ENCODE peak calls at places on chromosomes 7 and 10, in nine cellular contexts. A is Daoy; S is naive B cell; Q is kidney epithelial cell; F is neuronal stem cell; H is stimulated activated CD4-positive, alpha-beta T cell treated with anti-CD3 and anti-CD28 coated beads, Interleukin-1b, Interleukin-23, amount 100 ng/mL, for 4 hours; B is fibroblast of the aortic adventitia; U is activated CD4-positive, alpha-beta T cell treated with anti-CD3 and anti-CD28 coated beads, Interleukin-2, amount 50 U/mL, for 4 hours; I is GF-D8. V is an unnamed sample.

GRCh38 chr7:155984609-155985405 is 172.5 kb upstream of the SHH start:
- DNase-seq in A (peak; percentile 1), S (no peak), Q (no peak), F (no peak), H (no peak), B (no peak), U (no peak), I (no peak), V (no peak)

GRCh38 chr10:112842832-112843360 is 107.2 kb upstream of the TCF7L2 start:
- DNase-seq in A (no peak), S (no peak), Q (peak; percentile 4), F (no peak), H (no peak), B (no peak), U (no peak), I (no peak), V (no peak)

GRCh38 chr7:29563590-29564454 is at the start of gene PRR15:
- DNase-seq in A (peak; percentile 70), S (no peak), Q (no peak), F (no peak), H (no peak), B (peak; percentile 39), U (no peak), I (no peak), V (peak; percentile 75)

GRCh38 chr7:47405286-47405904 is 176.5 kb downstream of the TNS3 start:
- DNase-seq in A (no peak), S (no peak), Q (no peak), F (no peak), H (no peak), B (no peak), U (no peak), I (no peak), V (no peak)

GRCh38 chr7:22859676-22860290 is 37.1 kb upstream of the TOMM7 start:
- DNase-seq in A (no peak), S (no peak), Q (no peak), F (no peak), H (no peak), B (peak; percentile 61), U (no peak), I (no peak), V (no peak)

GRCh38 chr7:50632561-50633413 is 67.6 kb upstream of the DDC start:
- DNase-seq in A (peak; percentile 75), S (peak; percentile 27), Q (no peak), F (no peak), H (peak; percentile 48), B (peak; percentile 40), U (peak; percentile 47), I (no peak), V (no peak)

GRCh38 chr10:66586897-66587679 is 338.7 kb upstream of the LRRTM3 start:
- DNase-seq in A (no peak), S (no peak), Q (no peak), F (no peak), H (no peak), B (no peak), U (no peak), I (no peak), V (no peak)

GRCh38 chr10:78164687-78165086 is 131.0 kb downstream of the RPS24 start:
- DNase-seq in A (no peak), S (no peak), Q (no peak), F (no peak), H (no peak), B (no peak), U (no peak), I (no peak), V (peak; percentile 34)